ENCODE peak calls at places on chromosomes 12 and 14, in eight cellular contexts. M is pancreas, E is endothelial cell of umbilical vein, R is spleen, Z is lower lobe of right lung, N is cardiac muscle cell, X is fibroblast of lung, U is stomach. P is an unnamed sample. For H3K4me1, the result is how much of the 10 kb centered on the place peaks cover.

GRCh38 chr14:102506599-102506871 is 3.0 kb downstream of the ANKRD9 start:
- DNase-seq in M (no peak), E (no peak), R (no peak), Z (no peak), N (no peak), X (no peak), U (no peak), P (no peak)

GRCh38 chr14:50061664-50062437 is 54.5 kb downstream of the VCPKMT start:
- DNase-seq in M (no peak), E (peak), R (peak), Z (no peak), N (peak), X (peak), U (peak), P (peak)

GRCh38 chr14:33404054-33404453 is 465.4 kb downstream of the NPAS3 start:
- DNase-seq in M (no peak), E (peak), R (no peak), Z (no peak), N (peak), X (peak), U (no peak), P (no peak)

GRCh38 chr12:51838762-51839161 is 9.8 kb downstream of the FIGNL2 start:
- DNase-seq in M (no peak), E (no peak), R (no peak), Z (no peak), N (no peak), X (no peak), U (no peak), P (no peak)

GRCh38 chr12:92208613-92209121 is 63.0 kb upstream of the BTG1 start:
- DNase-seq in M (no peak), E (peak), R (no peak), Z (no peak), N (peak), X (peak), U (no peak), P (no peak)

GRCh38 chr14:89908712-89909450 is 45.6 kb downstream of the EFCAB11 start:
- DNase-seq in M (no peak), E (no peak), R (no peak), Z (no peak), N (no peak), X (peak), U (no peak), P (no peak)

GRCh38 chr12:5898874-5899273 is 46.2 kb downstream of the ANO2 start:
- DNase-seq in M (no peak), E (no peak), R (no peak), Z (no peak), N (no peak), X (no peak), U (no peak), P (no peak)

GRCh38 chr14:61593330-61593729 is 102.0 kb upstream of the HIF1A start:
- DNase-seq in M (no peak), E (no peak), R (no peak), Z (no peak), N (peak), X (no peak), U (no peak), P (no peak)

GRCh38 chr12:127677537-127678131 is 589.3 kb upstream of the TMEM132C start:
- DNase-seq in M (peak), E (peak), R (no peak), Z (peak), N (peak), X (peak), U (peak), P (no peak)

GRCh38 chr14:81433378-81433777 is 33.3 kb upstream of the STON2 start:
- DNase-seq in M (no peak), E (no peak), R (no peak), Z (no peak), N (no peak), X (no peak), U (no peak), P (no peak)

GRCh38 chr14:105537580-105538474 is 11.4 kb downstream of the TMEM121 start:
- DNase-seq in M (no peak), E (no peak), R (peak), Z (peak), N (peak), X (no peak), U (peak), P (peak)

GRCh38 chr12:96452271-96452922 is 37.0 kb upstream of the CFAP54 start:
- DNase-seq in M (no peak), E (no peak), R (no peak), Z (no peak), N (no peak), X (no peak), U (no peak), P (no peak)

GRCh38 chr12:6323340-6323994 is 13.0 kb downstream of the PLEKHG6 start:
- DNase-seq in M (no peak), E (peak), R (peak), Z (no peak), N (peak), X (peak), U (peak), P (no peak)

GRCh38 chr14:103721334-103722120 is 5.9 kb downstream of the ZFYVE21 start:
- DNase-seq in M (no peak), E (no peak), R (no peak), Z (no peak), N (no peak), X (peak), U (no peak), P (no peak)

GRCh38 chr12:117155278-117156060 is 34.8 kb downstream of the FBXO21 start:
- DNase-seq in M (peak), E (peak), R (peak), Z (peak), N (peak), X (peak), U (peak), P (peak)

GRCh38 chr12:58302487-58303011 is 361.2 kb downstream of the ATP23 start:
- DNase-seq in M (no peak), E (peak), R (no peak), Z (no peak), N (peak), X (no peak), U (no peak), P (no peak)

GRCh38 chr14:58660407-58660806 is 22.6 kb downstream of the DACT1 start:
- DNase-seq in M (no peak), E (no peak), R (no peak), Z (no peak), N (no peak), X (no peak), U (no peak), P (no peak)

GRCh38 chr14:103384450-103385152 is 614 bp upstream of the MARK3 start:
- DNase-seq in M (no peak), E (no peak), R (no peak), Z (no peak), N (no peak), X (no peak), U (no peak), P (no peak)

GRCh38 chr12:78864483-78865296 is at the start of gene SYT1:
- DNase-seq in M (no peak), E (peak), R (peak), Z (peak), N (peak), X (peak), U (no peak), P (peak)

GRCh38 chr12:62736596-62736995 is 198.4 kb downstream of the PPM1H start:
- DNase-seq in M (no peak), E (no peak), R (no peak), Z (no peak), N (no peak), X (no peak), U (no peak), P (no peak)

GRCh38 chr12:41932470-41932991 is 212.1 kb downstream of the GXYLT1 start:
- DNase-seq in M (peak), E (peak), R (peak), Z (peak), N (peak), X (peak), U (peak), P (peak)

GRCh38 chr14:75459791-75460190 is 32.0 kb downstream of the JDP2 start:
- DNase-seq in M (no peak), E (no peak), R (no peak), Z (no peak), N (no peak), X (no peak), U (no peak), P (no peak)

GRCh38 chr14:100638211-100638855 is 51.1 kb upstream of the BEGAIN start:
- DNase-seq in M (no peak), E (no peak), R (peak), Z (no peak), N (no peak), X (no peak), U (no peak), P (no peak)

GRCh38 chr14:100640481-100641273 is 53.5 kb upstream of the BEGAIN start:
- DNase-seq in M (no peak), E (no peak), R (peak), Z (no peak), N (peak), X (peak), U (peak), P (no peak)

GRCh38 chr14:100639280-100639679 is 52.1 kb upstream of the BEGAIN start:
- DNase-seq in M (no peak), E (no peak), R (no peak), Z (no peak), N (no peak), X (no peak), U (no peak), P (no peak)

GRCh38 chr14:100644383-100644782 is 57.2 kb upstream of the BEGAIN start:
- DNase-seq in M (no peak), E (peak), R (no peak), Z (no peak), N (no peak), X (no peak), U (no peak), P (no peak)

GRCh38 chr14:100641274-100641860 is 54.1 kb upstream of the BEGAIN start:
- DNase-seq in M (no peak), E (no peak), R (peak), Z (no peak), N (no peak), X (no peak), U (no peak), P (no peak)
- TF ChIP-seq CTCF in M (no peak), E (no peak), R (no peak), Z (no peak), N (no peak), X (no peak), U (no peak), P (no peak)

GRCh38 chr12:2195085-2195484 is 142.3 kb downstream of the CACNA1C start:
- DNase-seq in M (no peak), E (no peak), R (no peak), Z (no peak), N (no peak), X (no peak), U (no peak), P (no peak)

GRCh38 chr12:2194060-2194459 is 141.3 kb downstream of the CACNA1C start:
- DNase-seq in M (no peak), E (no peak), R (no peak), Z (no peak), N (peak), X (no peak), U (no peak), P (no peak)

GRCh38 chr12:2192231-2192630 is 139.4 kb downstream of the CACNA1C start:
- DNase-seq in M (no peak), E (no peak), R (no peak), Z (no peak), N (no peak), X (no peak), U (no peak), P (no peak)

GRCh38 chr12:2191534-2192153 is 138.9 kb downstream of the CACNA1C start:
- DNase-seq in M (no peak), E (no peak), R (no peak), Z (no peak), N (no peak), X (no peak), U (no peak), P (no peak)

DNA sequence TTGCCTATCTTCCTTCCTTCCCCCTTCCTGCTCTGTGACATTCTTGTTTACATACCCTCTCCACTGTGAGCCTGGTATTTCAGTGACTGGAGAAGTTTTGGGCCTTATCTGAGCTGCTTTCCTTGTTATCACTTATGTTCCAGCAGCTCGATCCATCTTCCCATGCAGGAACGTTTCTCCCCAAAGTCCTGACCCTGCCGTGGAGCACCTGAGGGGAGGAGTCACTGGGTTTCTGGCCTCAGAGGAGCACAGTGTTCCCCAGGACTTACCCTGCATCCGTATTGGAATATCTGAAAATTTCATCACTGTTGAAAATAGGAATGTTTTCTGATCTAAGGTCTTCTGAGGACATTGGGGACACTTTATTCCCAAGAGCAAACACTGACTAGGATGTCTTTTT is 141.8 kb downstream of the CACNA1C start:
- DNase-seq in M (no peak), E (no peak), R (no peak), Z (no peak), N (no peak), X (no peak), U (no peak), P (no peak)
- H3K27ac ChIP-seq in M (no peak), E (no peak), R (no peak), Z (no peak), N (peak), X (no peak), U (no peak), P (no peak)

GRCh38 chr14:93005135-93005813 is 82.3 kb downstream of the CHGA start:
- DNase-seq in M (peak), E (no peak), R (no peak), Z (no peak), N (peak), X (no peak), U (peak), P (no peak)
- H3K4me1 ChIP-seq in M (under half), E (under half), R (under half), Z (under half), N (under half), X (under half), U (half or more), P (under half)

GRCh38 chr12:66550626-66551025 is 128.2 kb downstream of the GRIP1 start:
- DNase-seq in M (no peak), E (peak), R (no peak), Z (no peak), N (no peak), X (no peak), U (no peak), P (no peak)

GRCh38 chr12:66552753-66553152 is 126.1 kb downstream of the GRIP1 start:
- DNase-seq in M (no peak), E (no peak), R (no peak), Z (no peak), N (no peak), X (peak), U (no peak), P (no peak)

DNA sequence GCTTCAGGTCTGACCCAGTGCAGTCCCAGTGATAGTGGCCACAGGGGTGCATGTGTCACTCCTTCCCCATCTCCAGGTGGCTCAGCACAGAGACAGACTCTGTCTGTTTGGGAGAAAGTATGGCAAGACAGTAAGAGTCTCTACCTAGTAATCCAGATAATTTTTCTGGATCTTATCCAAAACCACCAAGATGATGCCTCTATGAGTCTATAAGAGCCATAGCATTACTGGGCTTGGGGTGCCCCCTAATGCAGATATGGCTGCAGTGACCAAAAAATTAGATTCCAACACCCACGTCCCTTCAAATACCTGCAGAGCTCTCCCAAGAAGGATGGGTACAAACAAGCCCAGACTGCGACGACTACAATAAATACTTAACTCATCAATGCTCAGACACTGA is 123.8 kb downstream of the GRIP1 start:
- DNase-seq in M (no peak), E (no peak), R (no peak), Z (no peak), N (no peak), X (peak), U (no peak), P (no peak)
- TF ChIP-seq CTCF in M (no peak), E (no peak), R (no peak), Z (no peak), N (no peak), X (no peak), U (no peak), P (no peak)

DNA sequence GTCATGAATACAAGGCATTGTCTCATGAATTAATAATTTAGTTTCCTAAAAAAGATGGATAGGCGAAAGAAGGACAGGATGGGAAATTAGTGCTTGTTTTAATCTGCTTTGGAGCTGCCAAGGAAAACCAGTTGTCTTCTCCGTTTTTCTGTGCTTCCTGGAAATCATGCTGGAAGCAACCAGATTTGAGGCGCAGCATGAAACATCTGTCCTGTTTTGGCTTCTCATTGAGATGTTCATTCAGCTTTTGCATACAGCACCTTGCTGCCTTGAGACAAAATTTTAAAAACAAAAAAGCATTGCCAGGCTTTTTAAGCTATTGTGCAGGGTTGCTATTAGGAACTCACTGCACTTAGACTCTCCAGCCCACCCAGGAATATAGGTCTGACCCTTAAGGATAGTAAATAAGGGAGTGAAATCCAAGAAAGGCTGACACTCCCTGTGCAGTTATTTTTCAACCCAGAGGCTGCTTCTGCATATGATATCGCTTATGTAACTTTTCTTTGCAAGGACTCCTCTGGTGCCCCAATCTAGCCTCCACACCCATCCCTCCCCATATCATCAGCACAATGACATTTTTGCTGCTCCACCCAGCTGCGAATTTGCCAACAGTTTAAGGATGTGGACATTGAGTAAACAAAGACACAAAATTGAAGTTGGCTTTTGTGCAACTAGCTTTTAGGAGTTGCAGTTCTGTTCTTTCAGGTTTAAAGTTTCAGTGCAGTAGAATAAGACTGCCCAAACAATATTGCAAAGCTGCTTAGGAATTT is 46.9 kb upstream of the MDM1 start:
- DNase-seq in M (no peak), E (no peak), R (no peak), Z (peak), N (no peak), X (no peak), U (peak), P (no peak)
- H3K27ac ChIP-seq in M (no peak), E (no peak), R (no peak), Z (peak), N (no peak), X (no peak), U (peak), P (no peak)